ENCODE peak calls at places on chromosomes 2 and 18, in nine cellular contexts. One of them, this sample, is unnamed.

GRCh38 chr2:226802573-226802972 is 3.0 kb upstream of the IRS1 start:
- DNase-seq in nucleus accumbens: no peak
- DNase-seq in Right ventricle myocardium superior: no peak
- DNase-seq in CD8-positive, alpha-beta memory T cell: peak
- DNase-seq in GF-D8: peak
- DNase-seq in nephron progenitor cell: peak
- DNase-seq in endothelial cell: peak
- DNase-seq in stimulated activated CD4-positive, alpha-beta T cell treated with anti-CD3 and anti-CD28 coated beads, Interleukin-12 subunit alpha, Interleukin-12 subunit beta, amount 100 ng/mL, for 48 hours: no peak
- DNase-seq in WERI-Rb-1: no peak
- DNase-seq in this sample: no peak

GRCh38 chr18:22345733-22346132 is 72.0 kb downstream of the CTAGE1 start:
- DNase-seq in nephron progenitor cell: no peak
- DNase-seq in stimulated activated CD4-positive, alpha-beta T cell treated with anti-CD3 and anti-CD28 coated beads, Interleukin-12 subunit alpha, Interleukin-12 subunit beta, amount 100 ng/mL, for 48 hours: no peak
- DNase-seq in CD8-positive, alpha-beta memory T cell: no peak
- DNase-seq in WERI-Rb-1: no peak
- DNase-seq in nucleus accumbens: no peak
- DNase-seq in Right ventricle myocardium superior: no peak
- DNase-seq in endothelial cell: no peak
- DNase-seq in GF-D8: no peak
- DNase-seq in this sample: no peak

GRCh38 chr2:168727904-168728470 is 74.5 kb upstream of the NOSTRIN start:
- DNase-seq in Right ventricle myocardium superior: no peak
- DNase-seq in nephron progenitor cell: no peak
- DNase-seq in CD8-positive, alpha-beta memory T cell: no peak
- DNase-seq in WERI-Rb-1: no peak
- DNase-seq in endothelial cell: no peak
- DNase-seq in stimulated activated CD4-positive, alpha-beta T cell treated with anti-CD3 and anti-CD28 coated beads, Interleukin-12 subunit alpha, Interleukin-12 subunit beta, amount 100 ng/mL, for 48 hours: no peak
- DNase-seq in nucleus accumbens: no peak
- DNase-seq in GF-D8: no peak
- DNase-seq in this sample: no peak

GRCh38 chr2:142722569-142722968 is 154.9 kb upstream of the KYNU start:
- DNase-seq in endothelial cell: no peak
- DNase-seq in nephron progenitor cell: no peak
- DNase-seq in stimulated activated CD4-positive, alpha-beta T cell treated with anti-CD3 and anti-CD28 coated beads, Interleukin-12 subunit alpha, Interleukin-12 subunit beta, amount 100 ng/mL, for 48 hours: no peak
- DNase-seq in GF-D8: no peak
- DNase-seq in nucleus accumbens: no peak
- DNase-seq in CD8-positive, alpha-beta memory T cell: no peak
- DNase-seq in Right ventricle myocardium superior: no peak
- DNase-seq in WERI-Rb-1: no peak
- DNase-seq in this sample: no peak

GRCh38 chr2:241123816-241124536 is 21.9 kb upstream of the MTERF4 start:
- DNase-seq in nucleus accumbens: no peak
- DNase-seq in CD8-positive, alpha-beta memory T cell: no peak
- DNase-seq in WERI-Rb-1: no peak
- DNase-seq in GF-D8: no peak
- DNase-seq in endothelial cell: no peak
- DNase-seq in stimulated activated CD4-positive, alpha-beta T cell treated with anti-CD3 and anti-CD28 coated beads, Interleukin-12 subunit alpha, Interleukin-12 subunit beta, amount 100 ng/mL, for 48 hours: peak
- DNase-seq in nephron progenitor cell: no peak
- DNase-seq in Right ventricle myocardium superior: no peak
- DNase-seq in this sample: no peak

GRCh38 chr18:33580540-33580939 is 2.5 kb downstream of the ASXL3 start:
- DNase-seq in GF-D8: no peak
- DNase-seq in WERI-Rb-1: no peak
- DNase-seq in nephron progenitor cell: no peak
- DNase-seq in Right ventricle myocardium superior: no peak
- DNase-seq in stimulated activated CD4-positive, alpha-beta T cell treated with anti-CD3 and anti-CD28 coated beads, Interleukin-12 subunit alpha, Interleukin-12 subunit beta, amount 100 ng/mL, for 48 hours: no peak
- DNase-seq in CD8-positive, alpha-beta memory T cell: no peak
- DNase-seq in nucleus accumbens: no peak
- DNase-seq in endothelial cell: no peak
- DNase-seq in this sample: no peak

GRCh38 chr2:240927390-240927781 is 21.2 kb downstream of the CROCC2 start:
- DNase-seq in stimulated activated CD4-positive, alpha-beta T cell treated with anti-CD3 and anti-CD28 coated beads, Interleukin-12 subunit alpha, Interleukin-12 subunit beta, amount 100 ng/mL, for 48 hours: no peak
- DNase-seq in Right ventricle myocardium superior: no peak
- DNase-seq in CD8-positive, alpha-beta memory T cell: no peak
- DNase-seq in GF-D8: no peak
- DNase-seq in WERI-Rb-1: no peak
- DNase-seq in nephron progenitor cell: no peak
- DNase-seq in endothelial cell: no peak
- DNase-seq in nucleus accumbens: no peak
- DNase-seq in this sample: no peak

GRCh38 chr2:70992945-70993688 is 1.6 kb downstream of the TEX261 start:
- DNase-seq in WERI-Rb-1: no peak
- DNase-seq in nucleus accumbens: no peak
- DNase-seq in Right ventricle myocardium superior: no peak
- DNase-seq in nephron progenitor cell: no peak
- DNase-seq in stimulated activated CD4-positive, alpha-beta T cell treated with anti-CD3 and anti-CD28 coated beads, Interleukin-12 subunit alpha, Interleukin-12 subunit beta, amount 100 ng/mL, for 48 hours: no peak
- DNase-seq in CD8-positive, alpha-beta memory T cell: no peak
- DNase-seq in endothelial cell: no peak
- DNase-seq in GF-D8: no peak
- DNase-seq in this sample: no peak

GRCh38 chr2:240098349-240098748 is 37.8 kb downstream of the COPS9 start:
- DNase-seq in nucleus accumbens: no peak
- DNase-seq in WERI-Rb-1: no peak
- DNase-seq in Right ventricle myocardium superior: no peak
- DNase-seq in endothelial cell: no peak
- DNase-seq in CD8-positive, alpha-beta memory T cell: no peak
- DNase-seq in stimulated activated CD4-positive, alpha-beta T cell treated with anti-CD3 and anti-CD28 coated beads, Interleukin-12 subunit alpha, Interleukin-12 subunit beta, amount 100 ng/mL, for 48 hours: no peak
- DNase-seq in GF-D8: no peak
- DNase-seq in nephron progenitor cell: no peak
- DNase-seq in this sample: no peak

GRCh38 chr2:37318401-37318800 is 6.2 kb downstream of the PRKD3 start:
- DNase-seq in endothelial cell: no peak
- DNase-seq in CD8-positive, alpha-beta memory T cell: no peak
- DNase-seq in stimulated activated CD4-positive, alpha-beta T cell treated with anti-CD3 and anti-CD28 coated beads, Interleukin-12 subunit alpha, Interleukin-12 subunit beta, amount 100 ng/mL, for 48 hours: no peak
- DNase-seq in WERI-Rb-1: no peak
- DNase-seq in Right ventricle myocardium superior: no peak
- DNase-seq in nucleus accumbens: no peak
- DNase-seq in GF-D8: no peak
- DNase-seq in nephron progenitor cell: no peak
- DNase-seq in this sample: peak

GRCh38 chr18:60568211-60568610 is 195.6 kb upstream of the MC4R start:
- DNase-seq in nephron progenitor cell: no peak
- DNase-seq in Right ventricle myocardium superior: no peak
- DNase-seq in stimulated activated CD4-positive, alpha-beta T cell treated with anti-CD3 and anti-CD28 coated beads, Interleukin-12 subunit alpha, Interleukin-12 subunit beta, amount 100 ng/mL, for 48 hours: no peak
- DNase-seq in WERI-Rb-1: no peak
- DNase-seq in nucleus accumbens: no peak
- DNase-seq in GF-D8: no peak
- DNase-seq in endothelial cell: no peak
- DNase-seq in CD8-positive, alpha-beta memory T cell: no peak
- DNase-seq in this sample: no peak

GRCh38 chr2:232979871-232980461 is 33.1 kb downstream of the NGEF start:
- DNase-seq in endothelial cell: no peak
- DNase-seq in CD8-positive, alpha-beta memory T cell: no peak
- DNase-seq in GF-D8: no peak
- DNase-seq in WERI-Rb-1: no peak
- DNase-seq in Right ventricle myocardium superior: no peak
- DNase-seq in stimulated activated CD4-positive, alpha-beta T cell treated with anti-CD3 and anti-CD28 coated beads, Interleukin-12 subunit alpha, Interleukin-12 subunit beta, amount 100 ng/mL, for 48 hours: no peak
- DNase-seq in nephron progenitor cell: no peak
- DNase-seq in nucleus accumbens: no peak
- DNase-seq in this sample: no peak

GRCh38 chr2:3305431-3305830 is 72.2 kb downstream of the EIPR1 start:
- DNase-seq in endothelial cell: no peak
- DNase-seq in CD8-positive, alpha-beta memory T cell: no peak
- DNase-seq in WERI-Rb-1: no peak
- DNase-seq in nephron progenitor cell: no peak
- DNase-seq in stimulated activated CD4-positive, alpha-beta T cell treated with anti-CD3 and anti-CD28 coated beads, Interleukin-12 subunit alpha, Interleukin-12 subunit beta, amount 100 ng/mL, for 48 hours: no peak
- DNase-seq in nucleus accumbens: no peak
- DNase-seq in Right ventricle myocardium superior: peak
- DNase-seq in GF-D8: no peak
- DNase-seq in this sample: no peak

GRCh38 chr18:57455576-57456129 is 20.5 kb downstream of the ONECUT2 start:
- DNase-seq in GF-D8: no peak
- DNase-seq in nephron progenitor cell: no peak
- DNase-seq in endothelial cell: no peak
- DNase-seq in Right ventricle myocardium superior: no peak
- DNase-seq in nucleus accumbens: no peak
- DNase-seq in WERI-Rb-1: no peak
- DNase-seq in stimulated activated CD4-positive, alpha-beta T cell treated with anti-CD3 and anti-CD28 coated beads, Interleukin-12 subunit alpha, Interleukin-12 subunit beta, amount 100 ng/mL, for 48 hours: no peak
- DNase-seq in CD8-positive, alpha-beta memory T cell: no peak
- DNase-seq in this sample: no peak

GRCh38 chr2:229974271-229974670 is 52.0 kb downstream of the FBXO36 start:
- DNase-seq in endothelial cell: no peak
- DNase-seq in nucleus accumbens: no peak
- DNase-seq in Right ventricle myocardium superior: no peak
- DNase-seq in WERI-Rb-1: no peak
- DNase-seq in nephron progenitor cell: no peak
- DNase-seq in CD8-positive, alpha-beta memory T cell: no peak
- DNase-seq in stimulated activated CD4-positive, alpha-beta T cell treated with anti-CD3 and anti-CD28 coated beads, Interleukin-12 subunit alpha, Interleukin-12 subunit beta, amount 100 ng/mL, for 48 hours: no peak
- DNase-seq in GF-D8: no peak
- DNase-seq in this sample: no peak

GRCh38 chr2:60964651-60965513 is 52.6 kb upstream of the PEX13 start:
- DNase-seq in WERI-Rb-1: no peak
- DNase-seq in nucleus accumbens: no peak
- DNase-seq in Right ventricle myocardium superior: no peak
- DNase-seq in stimulated activated CD4-positive, alpha-beta T cell treated with anti-CD3 and anti-CD28 coated beads, Interleukin-12 subunit alpha, Interleukin-12 subunit beta, amount 100 ng/mL, for 48 hours: no peak
- DNase-seq in GF-D8: no peak
- DNase-seq in endothelial cell: no peak
- DNase-seq in nephron progenitor cell: no peak
- DNase-seq in CD8-positive, alpha-beta memory T cell: peak
- DNase-seq in this sample: no peak

GRCh38 chr18:61893304-61893970 is 630 bp upstream of the RNF152 start:
- DNase-seq in WERI-Rb-1: peak
- DNase-seq in CD8-positive, alpha-beta memory T cell: peak
- DNase-seq in endothelial cell: peak
- DNase-seq in Right ventricle myocardium superior: peak
- DNase-seq in nucleus accumbens: peak
- DNase-seq in stimulated activated CD4-positive, alpha-beta T cell treated with anti-CD3 and anti-CD28 coated beads, Interleukin-12 subunit alpha, Interleukin-12 subunit beta, amount 100 ng/mL, for 48 hours: peak
- DNase-seq in nephron progenitor cell: peak
- DNase-seq in GF-D8: no peak
- DNase-seq in this sample: no peak

GRCh38 chr2:86661333-86661732 is 37.7 kb upstream of the RNF103 start:
- DNase-seq in CD8-positive, alpha-beta memory T cell: no peak
- DNase-seq in WERI-Rb-1: no peak
- DNase-seq in Right ventricle myocardium superior: no peak
- DNase-seq in GF-D8: no peak
- DNase-seq in stimulated activated CD4-positive, alpha-beta T cell treated with anti-CD3 and anti-CD28 coated beads, Interleukin-12 subunit alpha, Interleukin-12 subunit beta, amount 100 ng/mL, for 48 hours: no peak
- DNase-seq in endothelial cell: no peak
- DNase-seq in nucleus accumbens: no peak
- DNase-seq in nephron progenitor cell: no peak
- DNase-seq in this sample: no peak

GRCh38 chr2:126795661-126796060 is 103.0 kb upstream of the TEX51 start:
- DNase-seq in nephron progenitor cell: no peak
- DNase-seq in nucleus accumbens: no peak
- DNase-seq in CD8-positive, alpha-beta memory T cell: no peak
- DNase-seq in WERI-Rb-1: no peak
- DNase-seq in stimulated activated CD4-positive, alpha-beta T cell treated with anti-CD3 and anti-CD28 coated beads, Interleukin-12 subunit alpha, Interleukin-12 subunit beta, amount 100 ng/mL, for 48 hours: no peak
- DNase-seq in GF-D8: no peak
- DNase-seq in endothelial cell: no peak
- DNase-seq in Right ventricle myocardium superior: no peak
- DNase-seq in this sample: no peak

GRCh38 chr2:51243892-51244570 is 212.1 kb upstream of the NRXN1 start:
- DNase-seq in nucleus accumbens: no peak
- DNase-seq in WERI-Rb-1: no peak
- DNase-seq in endothelial cell: no peak
- DNase-seq in stimulated activated CD4-positive, alpha-beta T cell treated with anti-CD3 and anti-CD28 coated beads, Interleukin-12 subunit alpha, Interleukin-12 subunit beta, amount 100 ng/mL, for 48 hours: no peak
- DNase-seq in nephron progenitor cell: no peak
- DNase-seq in GF-D8: no peak
- DNase-seq in CD8-positive, alpha-beta memory T cell: no peak
- DNase-seq in Right ventricle myocardium superior: no peak
- DNase-seq in this sample: no peak

GRCh38 chr2:172821370-172822338 is 86.0 kb downstream of the RAPGEF4 start:
- DNase-seq in nephron progenitor cell: no peak
- DNase-seq in Right ventricle myocardium superior: no peak
- DNase-seq in endothelial cell: no peak
- DNase-seq in WERI-Rb-1: no peak
- DNase-seq in GF-D8: no peak
- DNase-seq in nucleus accumbens: no peak
- DNase-seq in CD8-positive, alpha-beta memory T cell: no peak
- DNase-seq in stimulated activated CD4-positive, alpha-beta T cell treated with anti-CD3 and anti-CD28 coated beads, Interleukin-12 subunit alpha, Interleukin-12 subunit beta, amount 100 ng/mL, for 48 hours: no peak
- DNase-seq in this sample: no peak

GRCh38 chr2:134231965-134232340 is 21.9 kb upstream of the MGAT5 start:
- DNase-seq in nucleus accumbens: no peak
- DNase-seq in stimulated activated CD4-positive, alpha-beta T cell treated with anti-CD3 and anti-CD28 coated beads, Interleukin-12 subunit alpha, Interleukin-12 subunit beta, amount 100 ng/mL, for 48 hours: no peak
- DNase-seq in WERI-Rb-1: no peak
- DNase-seq in endothelial cell: no peak
- DNase-seq in Right ventricle myocardium superior: no peak
- DNase-seq in nephron progenitor cell: no peak
- DNase-seq in GF-D8: no peak
- DNase-seq in CD8-positive, alpha-beta memory T cell: no peak
- DNase-seq in this sample: no peak

GRCh38 chr2:102839668-102840388 is 78.0 kb downstream of the TMEM182 start:
- DNase-seq in WERI-Rb-1: peak
- DNase-seq in nephron progenitor cell: peak
- DNase-seq in GF-D8: no peak
- DNase-seq in endothelial cell: peak
- DNase-seq in Right ventricle myocardium superior: no peak
- DNase-seq in stimulated activated CD4-positive, alpha-beta T cell treated with anti-CD3 and anti-CD28 coated beads, Interleukin-12 subunit alpha, Interleukin-12 subunit beta, amount 100 ng/mL, for 48 hours: peak
- DNase-seq in nucleus accumbens: no peak
- DNase-seq in CD8-positive, alpha-beta memory T cell: peak
- DNase-seq in this sample: peak

GRCh38 chr2:189885368-189885767 is 101.1 kb downstream of the PMS1 start:
- DNase-seq in stimulated activated CD4-positive, alpha-beta T cell treated with anti-CD3 and anti-CD28 coated beads, Interleukin-12 subunit alpha, Interleukin-12 subunit beta, amount 100 ng/mL, for 48 hours: no peak
- DNase-seq in CD8-positive, alpha-beta memory T cell: no peak
- DNase-seq in nucleus accumbens: no peak
- DNase-seq in WERI-Rb-1: no peak
- DNase-seq in endothelial cell: no peak
- DNase-seq in Right ventricle myocardium superior: no peak
- DNase-seq in nephron progenitor cell: no peak
- DNase-seq in GF-D8: no peak
- DNase-seq in this sample: no peak

GRCh38 chr2:36659872-36660312 is 36.6 kb upstream of the VIT start:
- DNase-seq in nucleus accumbens: no peak
- DNase-seq in nephron progenitor cell: no peak
- DNase-seq in WERI-Rb-1: no peak
- DNase-seq in endothelial cell: no peak
- DNase-seq in Right ventricle myocardium superior: no peak
- DNase-seq in stimulated activated CD4-positive, alpha-beta T cell treated with anti-CD3 and anti-CD28 coated beads, Interleukin-12 subunit alpha, Interleukin-12 subunit beta, amount 100 ng/mL, for 48 hours: no peak
- DNase-seq in GF-D8: no peak
- DNase-seq in CD8-positive, alpha-beta memory T cell: no peak
- DNase-seq in this sample: no peak

GRCh38 chr2:44942304-44943030 is 965 bp downstream of the SIX3 start:
- DNase-seq in WERI-Rb-1: no peak
- DNase-seq in nephron progenitor cell: peak
- DNase-seq in GF-D8: peak
- DNase-seq in nucleus accumbens: no peak
- DNase-seq in CD8-positive, alpha-beta memory T cell: no peak
- DNase-seq in Right ventricle myocardium superior: no peak
- DNase-seq in endothelial cell: no peak
- DNase-seq in stimulated activated CD4-positive, alpha-beta T cell treated with anti-CD3 and anti-CD28 coated beads, Interleukin-12 subunit alpha, Interleukin-12 subunit beta, amount 100 ng/mL, for 48 hours: no peak
- DNase-seq in this sample: no peak

GRCh38 chr18:42048150-42048549 is 93.1 kb downstream of the PIK3C3 start:
- DNase-seq in nucleus accumbens: no peak
- DNase-seq in CD8-positive, alpha-beta memory T cell: no peak
- DNase-seq in endothelial cell: no peak
- DNase-seq in GF-D8: peak
- DNase-seq in stimulated activated CD4-positive, alpha-beta T cell treated with anti-CD3 and anti-CD28 coated beads, Interleukin-12 subunit alpha, Interleukin-12 subunit beta, amount 100 ng/mL, for 48 hours: no peak
- DNase-seq in WERI-Rb-1: no peak
- DNase-seq in nephron progenitor cell: no peak
- DNase-seq in Right ventricle myocardium superior: no peak
- DNase-seq in this sample: no peak

GRCh38 chr2:69995511-69995910 is 34.1 kb upstream of the ASPRV1 start:
- DNase-seq in endothelial cell: no peak
- DNase-seq in nephron progenitor cell: no peak
- DNase-seq in nucleus accumbens: no peak
- DNase-seq in CD8-positive, alpha-beta memory T cell: no peak
- DNase-seq in stimulated activated CD4-positive, alpha-beta T cell treated with anti-CD3 and anti-CD28 coated beads, Interleukin-12 subunit alpha, Interleukin-12 subunit beta, amount 100 ng/mL, for 48 hours: no peak
- DNase-seq in Right ventricle myocardium superior: no peak
- DNase-seq in WERI-Rb-1: no peak
- DNase-seq in GF-D8: no peak
- DNase-seq in this sample: no peak

GRCh38 chr2:238242731-238243495 is 3.1 kb upstream of the HES6 start:
- DNase-seq in WERI-Rb-1: peak
- DNase-seq in CD8-positive, alpha-beta memory T cell: no peak
- DNase-seq in stimulated activated CD4-positive, alpha-beta T cell treated with anti-CD3 and anti-CD28 coated beads, Interleukin-12 subunit alpha, Interleukin-12 subunit beta, amount 100 ng/mL, for 48 hours: no peak
- DNase-seq in nephron progenitor cell: no peak
- DNase-seq in Right ventricle myocardium superior: peak
- DNase-seq in nucleus accumbens: no peak
- DNase-seq in endothelial cell: no peak
- DNase-seq in GF-D8: no peak
- DNase-seq in this sample: no peak

GRCh38 chr2:46333912-46334311 is 36.7 kb downstream of the EPAS1 start:
- DNase-seq in endothelial cell: no peak
- DNase-seq in WERI-Rb-1: no peak
- DNase-seq in CD8-positive, alpha-beta memory T cell: no peak
- DNase-seq in nucleus accumbens: no peak
- DNase-seq in nephron progenitor cell: no peak
- DNase-seq in GF-D8: no peak
- DNase-seq in stimulated activated CD4-positive, alpha-beta T cell treated with anti-CD3 and anti-CD28 coated beads, Interleukin-12 subunit alpha, Interleukin-12 subunit beta, amount 100 ng/mL, for 48 hours: no peak
- DNase-seq in Right ventricle myocardium superior: no peak
- DNase-seq in this sample: no peak

GRCh38 chr2:63853527-63854310 is 12.0 kb downstream of the UGP2 start:
- DNase-seq in nephron progenitor cell: no peak
- DNase-seq in GF-D8: peak
- DNase-seq in nucleus accumbens: no peak
- DNase-seq in Right ventricle myocardium superior: no peak
- DNase-seq in CD8-positive, alpha-beta memory T cell: no peak
- DNase-seq in endothelial cell: no peak
- DNase-seq in WERI-Rb-1: no peak
- DNase-seq in stimulated activated CD4-positive, alpha-beta T cell treated with anti-CD3 and anti-CD28 coated beads, Interleukin-12 subunit alpha, Interleukin-12 subunit beta, amount 100 ng/mL, for 48 hours: no peak
- DNase-seq in this sample: no peak

This sample was measured in GM12878.